ENCODE peak calls at places on chromosome 17, in five cellular contexts. C is naive thymus-derived CD4-positive, alpha-beta T cell; L is neural progenitor cell; K is HEK293T; U is T follicular helper cell. T is an unnamed sample.

GRCh38 chr17:73179387-73179786 is 13.5 kb upstream of the COG1 start:
- DNase-seq in K (no peak), U (no peak), C (no peak), L (no peak), T (no peak)

GRCh38 chr17:5747276-5747675 is 163.0 kb upstream of the NLRP1 start:
- DNase-seq in C (no peak), L (no peak), U (no peak), K (no peak), T (peak; percentile 2)

GRCh38 chr17:350706-351435 is 1.7 kb downstream of the RPH3AL start:
- DNase-seq in U (no peak), K (no peak), C (no peak), L (no peak), T (no peak)

GRCh38 chr17:81867123-81867951 is 3.8 kb downstream of the ARHGDIA start:
- DNase-seq in C (no peak), L (peak; percentile 37), U (no peak), K (no peak), T (peak; percentile 68)

GRCh38 chr17:66008680-66009079 is 183.3 kb downstream of the CEP112 start:
- DNase-seq in K (no peak), C (no peak), L (no peak), U (no peak), T (no peak)

GRCh38 chr17:37708616-37709212 is 36.1 kb downstream of the HNF1B start:
- DNase-seq in K (no peak), L (no peak), U (no peak), C (no peak), T (no peak)

GRCh38 chr17:43341705-43342600 is 56.8 kb upstream of the ARL4D start:
- DNase-seq in L (no peak), C (no peak), K (no peak), U (no peak), T (no peak)

GRCh38 chr17:60887607-60888028 is 210.0 kb downstream of the BCAS3 start:
- DNase-seq in K (no peak), C (no peak), U (no peak), L (no peak), T (no peak)

GRCh38 chr17:616407-616806 is 98.2 kb downstream of the VPS53 start:
- DNase-seq in U (no peak), L (no peak), C (no peak), K (no peak), T (no peak)

T was measured in K562.